ENCODE peak calls at places on chromosome X, in six cellular contexts. X is NCI-H2029; T is naive thymus-derived CD4-positive, alpha-beta T cell; I is foreskin fibroblast; L is DMS153; C is A673. W is an unnamed sample.

GRCh38 chrX:73817381-73818199 is 254.6 kb downstream of the CHIC1 start:
- DNase-seq in X (no peak), T (no peak), I (no peak), L (no peak), C (no peak), W (no peak)

GRCh38 chrX:2401201-2401589 is 99.6 kb downstream of the DHRSX start:
- DNase-seq in X (no peak), T (no peak), I (peak; percentile 50), L (no peak), C (no peak), W (no peak)

GRCh38 chrX:153885208-153885787 is 675 bp downstream of the L1CAM start:
- DNase-seq in X (no peak), T (no peak), I (no peak), L (no peak), C (no peak), W (peak; percentile 21)

GRCh38 chrX:114581528-114582263 is 2.2 kb upstream of the HTR2C start:
- DNase-seq in X (no peak), T (no peak), I (no peak), L (no peak), C (peak; percentile 1), W (no peak)

GRCh38 chrX:9285342-9285771 is 179.5 kb upstream of the TBL1X start:
- DNase-seq in X (no peak), T (peak; percentile 59), I (no peak), L (no peak), C (peak; percentile 0), W (no peak)

GRCh38 chrX:21524008-21524407 is 134.1 kb downstream of the KLHL34 start:
- DNase-seq in X (no peak), T (no peak), I (peak; percentile 9), L (no peak), C (no peak), W (no peak)

GRCh38 chrX:21747523-21747922 is 10.4 kb downstream of the SMPX start:
- DNase-seq in X (no peak), T (no peak), I (no peak), L (no peak), C (no peak), W (peak; percentile 16)

GRCh38 chrX:30819080-30819479 is 70.0 kb downstream of the TAB3 start:
- DNase-seq in X (no peak), T (no peak), I (no peak), L (no peak), C (no peak), W (no peak)

GRCh38 chrX:40539214-40540142 is 41.3 kb upstream of the ATP6AP2 start:
- DNase-seq in X (peak; percentile 11), T (peak; percentile 48), I (peak; percentile 68), L (peak; percentile 45), C (peak; percentile 44), W (no peak)

GRCh38 chrX:20218809-20219505 is 47.8 kb downstream of the RPS6KA3 start:
- DNase-seq in X (no peak), T (no peak), I (no peak), L (no peak), C (peak; percentile 75), W (no peak)

GRCh38 chrX:9907645-9908387 is 59.3 kb upstream of the CLDN34 start:
- DNase-seq in X (no peak), T (no peak), I (peak; percentile 66), L (no peak), C (no peak), W (no peak)

GRCh38 chrX:72029473-72030411 is 102.0 kb downstream of the RTL5 start:
- DNase-seq in X (no peak), T (no peak), I (peak; percentile 81), L (no peak), C (peak; percentile 16), W (no peak)

GRCh38 chrX:19373034-19373891 is 29.5 kb downstream of the PDHA1 start:
- DNase-seq in X (no peak), T (no peak), I (no peak), L (no peak), C (no peak), W (no peak)

GRCh38 chrX:40644821-40645358 is 2.5 kb downstream of the CXorf38 start:
- DNase-seq in X (peak; percentile 22), T (peak; percentile 27), I (peak; percentile 55), L (no peak), C (peak; percentile 33), W (peak; percentile 5)

GRCh38 chrX:102934624-102935023 is 2.4 kb upstream of the RAB40AL start:
- DNase-seq in X (no peak), T (peak; percentile 24), I (no peak), L (no peak), C (peak; percentile 56), W (peak; percentile 18)

GRCh38 chrX:135213200-135213844 is 38.5 kb upstream of the ETDA start:
- DNase-seq in X (no peak), T (peak; percentile 36), I (no peak), L (no peak), C (no peak), W (no peak)

GRCh38 chrX:15277594-15277993 is 7.7 kb upstream of the ASB9 start:
- DNase-seq in X (no peak), T (no peak), I (no peak), L (no peak), C (no peak), W (no peak)

W was measured in G401.